ENCODE peak calls at places on chromosomes 16 and 17, in five cellular contexts. U, Y, C, K and V are unnamed samples.

GRCh38 chr17:77424585-77425344 is 284.0 kb downstream of the SEC14L1 start:
- DNase-seq in U (peak), Y (peak), C (no peak), K (peak), V (peak)

GRCh38 chr16:65224994-65225393 is 103.1 kb upstream of the CDH11 start:
- DNase-seq in U (no peak), Y (no peak), C (no peak), K (no peak), V (no peak)

GRCh38 chr17:76154935-76155845 is 14.1 kb upstream of the FOXJ1 start:
- DNase-seq in U (no peak), Y (no peak), C (no peak), K (no peak), V (no peak)

GRCh38 chr16:56298948-56299602 is 107.8 kb downstream of the GNAO1 start:
- DNase-seq in U (peak), Y (peak), C (no peak), K (no peak), V (no peak)

GRCh38 chr16:31421587-31421986 is 6.6 kb downstream of the COX6A2 start:
- DNase-seq in U (no peak), Y (no peak), C (peak), K (no peak), V (peak)

GRCh38 chr17:58755577-58756245 is at the start of gene PPM1E:
- DNase-seq in U (no peak), Y (peak), C (peak), K (peak), V (no peak)

GRCh38 chr16:50677351-50677750 is 3.8 kb downstream of the SNX20 start:
- DNase-seq in U (no peak), Y (peak), C (no peak), K (peak), V (peak)

GRCh38 chr17:42553866-42554249 is 1.1 kb downstream of the HSD17B1 start:
- DNase-seq in U (no peak), Y (no peak), C (no peak), K (no peak), V (no peak)

GRCh38 chr16:69814561-69814960 is 52.4 kb downstream of the WWP2 start:
- DNase-seq in U (no peak), Y (no peak), C (no peak), K (peak), V (no peak)

GRCh38 chr16:51870460-51870859 is 676.5 kb downstream of the TOX3 start:
- DNase-seq in U (no peak), Y (no peak), C (no peak), K (no peak), V (no peak)

GRCh38 chr16:85631802-85632393 is 18.8 kb downstream of the GSE1 start:
- DNase-seq in U (no peak), Y (no peak), C (no peak), K (no peak), V (no peak)
- TF ChIP-seq CTCF in U (no peak), Y (no peak), C (no peak), K (no peak), V (peak)

GRCh38 chr17:7557147-7557764 is 1.3 kb upstream of the TNFSF13 start:
- DNase-seq in U (no peak), Y (peak), C (no peak), K (no peak), V (no peak)
- TF ChIP-seq CTCF in U (no peak), Y (no peak), C (no peak), K (no peak), V (no peak)

DNA sequence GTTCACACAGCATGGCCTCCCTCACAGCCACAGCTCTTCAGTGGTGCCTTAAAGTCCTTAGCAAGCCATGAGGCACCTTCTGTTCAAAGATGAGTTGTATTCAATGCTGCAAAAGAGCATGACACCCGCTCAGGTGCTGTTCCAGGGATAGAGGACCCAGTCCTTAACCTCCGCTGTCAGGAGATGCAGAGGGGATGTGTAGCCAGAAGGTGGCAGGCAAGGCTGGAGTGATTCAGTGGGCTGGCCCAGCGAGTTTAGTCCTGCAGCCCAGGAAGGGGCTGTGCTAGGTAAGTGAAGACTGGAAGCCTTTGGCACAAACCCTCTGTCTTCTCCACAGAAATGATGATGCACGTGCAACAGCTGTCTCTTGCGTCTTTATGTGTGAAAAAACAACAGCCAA is 25.0 kb upstream of the ADAM11 start:
- DNase-seq in U (no peak), Y (no peak), C (no peak), K (no peak), V (no peak)
- TF ChIP-seq CTCF in U (no peak), Y (no peak), C (no peak), K (no peak), V (peak)

GRCh38 chr17:66855204-66855603 is 20.3 kb downstream of the CACNG5 start:
- DNase-seq in U (no peak), Y (no peak), C (peak), K (no peak), V (no peak)
- TF ChIP-seq CTCF in U (no peak), Y (peak), C (peak), K (no peak), V (peak)